ENCODE peak calls at places on chromosome 5, in nine cellular contexts. U is CD4-positive, CD25-positive, alpha-beta regulatory T cell; I is astrocyte; E is neuronal stem cell; X is uterus; T is PC-3; L is pancreas; F is MM.1S; Q is neural progenitor cell. K is an unnamed sample.

GRCh38 chr5:54753034-54753433 is 232.4 kb downstream of the ESM1 start:
- DNase-seq in T (no peak), L (no peak), I (peak), Q (no peak), X (no peak), U (peak), E (no peak), F (peak), K (no peak)

GRCh38 chr5:177300236-177300880 is 3.2 kb downstream of the RAB24 start:
- DNase-seq in I (peak), F (peak), U (peak), E (no peak), T (peak), L (no peak), Q (no peak), X (peak), K (peak)

GRCh38 chr5:1125030-1125357 is 13.1 kb upstream of the SLC12A7 start:
- DNase-seq in Q (no peak), L (peak), F (no peak), I (no peak), X (peak), T (no peak), E (no peak), U (no peak), K (no peak)

GRCh38 chr5:157463081-157463480 is 3.1 kb downstream of the NIPAL4 start:
- DNase-seq in X (no peak), L (no peak), U (no peak), T (no peak), I (peak), F (no peak), E (no peak), Q (no peak), K (no peak)

GRCh38 chr5:54794437-54794970 is 190.9 kb downstream of the ESM1 start:
- DNase-seq in F (no peak), T (no peak), Q (no peak), E (no peak), U (no peak), L (no peak), I (no peak), X (no peak), K (no peak)

GRCh38 chr5:173498286-173498685 is 118.2 kb downstream of the BOD1 start:
- DNase-seq in Q (no peak), T (no peak), I (peak), E (peak), F (no peak), L (peak), U (no peak), X (no peak), K (no peak)

GRCh38 chr5:172452398-172453205 is 1.7 kb downstream of the SH3PXD2B start:
- DNase-seq in E (no peak), Q (peak), I (peak), U (no peak), X (no peak), F (no peak), L (no peak), T (peak), K (no peak)

GRCh38 chr5:163976691-163977090 is 471.3 kb downstream of the MAT2B start:
- DNase-seq in L (no peak), I (peak), T (no peak), E (no peak), Q (no peak), X (no peak), F (no peak), U (no peak), K (no peak)

GRCh38 chr5:159101689-159102088 is 2.0 kb upstream of the EBF1 start:
- DNase-seq in F (no peak), T (no peak), Q (no peak), I (no peak), U (no peak), X (peak), E (no peak), L (no peak), K (no peak)

GRCh38 chr5:52922384-52922783 is 66.8 kb upstream of the ITGA2 start:
- DNase-seq in Q (peak), L (no peak), F (no peak), E (no peak), X (no peak), I (peak), U (no peak), T (peak), K (no peak)

GRCh38 chr5:5183192-5183699 is 43.1 kb downstream of the ADAMTS16 start:
- DNase-seq in F (no peak), X (no peak), Q (peak), I (peak), E (no peak), T (no peak), L (no peak), U (no peak), K (peak)

GRCh38 chr5:14415516-14416074 is 166.0 kb upstream of the OTULINL start:
- DNase-seq in F (no peak), Q (no peak), T (no peak), L (no peak), X (no peak), E (no peak), I (no peak), U (no peak), K (no peak)

GRCh38 chr5:83265318-83265717 is 188.0 kb downstream of the XRCC4 start:
- DNase-seq in E (no peak), F (no peak), X (no peak), U (no peak), I (peak), Q (no peak), L (peak), T (peak), K (no peak)

GRCh38 chr5:82885657-82886389 is 191.4 kb downstream of the TMEM167A start:
- DNase-seq in X (no peak), T (peak), I (peak), E (no peak), Q (no peak), F (peak), U (no peak), L (no peak), K (no peak)

GRCh38 chr5:17365756-17366155 is 132.3 kb upstream of the TAF11L2 start:
- DNase-seq in I (peak), F (no peak), L (no peak), X (no peak), U (no peak), E (peak), T (peak), Q (no peak), K (no peak)

GRCh38 chr5:111072949-111073682 is 1.6 kb downstream of the TSLP start:
- DNase-seq in L (no peak), U (peak), E (peak), I (peak), T (no peak), Q (peak), X (peak), F (peak), K (peak)

GRCh38 chr5:159975462-159976019 is 33.4 kb upstream of the TTC1 start:
- DNase-seq in T (peak), F (no peak), Q (no peak), U (no peak), E (no peak), I (peak), X (no peak), L (no peak), K (peak)

GRCh38 chr5:154365823-154366222 is 80.0 kb upstream of the SAP30L start:
- DNase-seq in X (no peak), E (no peak), Q (no peak), F (no peak), T (peak), I (peak), L (no peak), U (no peak), K (no peak)

GRCh38 chr5:133124891-133125290 is 73.1 kb downstream of the HSPA4 start:
- DNase-seq in T (no peak), E (no peak), U (no peak), L (no peak), X (no peak), Q (no peak), I (no peak), F (no peak), K (no peak)

GRCh38 chr5:36875051-36875788 is 1.3 kb upstream of the NIPBL start:
- DNase-seq in E (peak), T (peak), F (peak), X (peak), Q (peak), L (peak), I (peak), U (peak), K (peak)

GRCh38 chr5:97044057-97044456 is 98.4 kb downstream of the LIX1 start:
- DNase-seq in T (peak), F (no peak), U (no peak), I (no peak), E (no peak), Q (peak), X (peak), L (peak), K (peak)

GRCh38 chr5:84729326-84729725 is 344.6 kb upstream of the EDIL3 start:
- DNase-seq in L (no peak), E (no peak), U (no peak), X (no peak), T (no peak), F (no peak), I (peak), Q (no peak), K (no peak)

GRCh38 chr5:131959136-131959535 is 13.7 kb upstream of the MEIKIN start:
- DNase-seq in Q (no peak), T (no peak), X (no peak), I (no peak), U (no peak), F (no peak), E (no peak), L (no peak), K (no peak)

GRCh38 chr5:131950706-131951105 is 5.2 kb upstream of the MEIKIN start:
- DNase-seq in E (no peak), Q (no peak), F (no peak), L (no peak), U (no peak), I (no peak), T (no peak), X (no peak), K (no peak)

GRCh38 chr5:131952286-131952857 is 6.9 kb upstream of the MEIKIN start:
- DNase-seq in E (no peak), L (no peak), X (no peak), F (no peak), Q (no peak), I (no peak), T (peak), U (no peak), K (no peak)

GRCh38 chr5:131957721-131958483 is 12.4 kb upstream of the MEIKIN start:
- DNase-seq in U (no peak), L (no peak), X (no peak), T (no peak), F (no peak), I (no peak), E (no peak), Q (no peak), K (no peak)

GRCh38 chr5:131953969-131954368 is 8.5 kb upstream of the MEIKIN start:
- DNase-seq in U (no peak), T (no peak), X (no peak), I (no peak), E (no peak), L (no peak), Q (no peak), F (no peak), K (no peak)
- H3K4me3 ChIP-seq in U (no peak), T (no peak), X (no peak), I (no peak), E (no peak), L (no peak), Q (no peak), F (no peak), K (no peak)

GRCh38 chr5:135060021-135060420 is 26.0 kb upstream of the PITX1 start:
- DNase-seq in F (no peak), U (no peak), X (no peak), T (no peak), I (no peak), L (no peak), E (no peak), Q (no peak), K (no peak)
- H3K4me3 ChIP-seq in F (no peak), U (no peak), X (no peak), T (no peak), I (no peak), L (no peak), E (no peak), Q (no peak), K (no peak)

DNA sequence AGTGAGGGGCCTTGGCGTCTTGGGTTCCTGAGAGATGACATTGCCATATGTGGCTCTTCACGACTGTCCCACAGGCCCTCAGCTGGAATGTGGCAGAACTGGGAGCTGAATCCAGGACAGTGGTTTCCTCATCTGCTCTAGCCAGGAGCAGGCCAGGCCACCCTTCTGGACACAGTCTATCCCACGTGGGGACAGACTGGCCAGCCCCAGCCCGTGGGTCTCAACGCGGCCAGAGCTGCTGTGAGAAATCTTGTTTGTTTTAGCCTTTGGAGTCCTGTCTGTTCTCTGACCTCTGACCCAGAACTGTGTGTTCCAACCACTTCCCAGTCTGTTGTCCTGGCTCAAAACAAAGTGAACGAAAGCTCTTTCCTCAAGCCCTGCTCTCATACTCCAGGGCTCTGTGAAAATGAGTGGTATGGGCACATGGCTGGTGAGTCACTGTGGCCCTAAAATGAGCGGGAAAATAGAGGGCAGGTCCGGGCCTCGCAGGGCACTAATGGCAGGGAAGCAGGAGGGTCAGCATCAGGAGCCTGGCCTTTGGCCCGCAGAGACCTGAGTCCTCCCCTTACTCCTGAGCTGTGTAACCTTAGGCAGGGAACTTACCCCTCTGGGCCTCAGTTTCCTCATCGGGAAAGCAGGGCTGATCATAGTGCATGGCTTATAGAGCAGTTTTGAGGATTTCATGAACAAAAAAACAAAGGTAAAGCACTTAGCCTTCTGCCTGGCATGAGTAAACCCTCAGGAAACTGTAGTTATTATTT is 34.8 kb upstream of the GLRX start:
- DNase-seq in X (peak), F (no peak), Q (no peak), T (no peak), I (no peak), L (peak), U (no peak), E (no peak), K (no peak)
- H3K4me3 ChIP-seq in X (no peak), F (no peak), Q (no peak), T (no peak), I (no peak), L (no peak), U (no peak), E (no peak), K (no peak)

DNA sequence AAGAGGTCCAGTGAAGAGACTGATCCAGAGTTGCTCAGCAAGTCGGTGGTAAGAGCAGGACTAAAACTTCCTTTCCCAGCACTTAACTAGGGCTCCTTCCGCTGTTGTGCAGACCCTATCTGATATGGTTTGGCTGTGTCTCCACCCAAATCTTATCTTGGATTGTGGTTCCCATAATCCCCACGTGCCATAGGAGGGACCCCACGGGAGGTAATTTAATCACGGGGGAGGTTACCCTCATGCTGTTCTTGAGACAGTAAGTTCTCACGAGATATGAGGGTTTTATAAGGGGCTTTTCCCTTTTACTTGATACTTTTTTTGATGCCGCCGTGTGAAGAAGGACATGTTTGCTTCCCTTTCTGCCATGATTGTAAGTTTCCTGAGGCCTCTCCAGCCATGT is 221.9 kb upstream of the GLRA1 start:
- DNase-seq in U (no peak), T (no peak), L (no peak), Q (no peak), I (no peak), F (no peak), E (no peak), X (no peak), K (no peak)
- H3K4me3 ChIP-seq in U (no peak), T (no peak), L (no peak), Q (no peak), I (no peak), F (no peak), E (no peak), X (no peak), K (no peak)

GRCh38 chr5:147788023-147788422 is 5.5 kb upstream of the JAKMIP2 start:
- DNase-seq in T (no peak), I (no peak), Q (no peak), F (no peak), X (no peak), E (no peak), L (no peak), U (no peak), K (no peak)

GRCh38 chr5:147784596-147784995 is 2.1 kb upstream of the JAKMIP2 start:
- DNase-seq in X (no peak), I (no peak), F (no peak), Q (no peak), E (no peak), U (no peak), L (no peak), T (no peak), K (no peak)

GRCh38 chr5:147786115-147786514 is 3.6 kb upstream of the JAKMIP2 start:
- DNase-seq in T (no peak), I (no peak), U (no peak), F (no peak), E (no peak), Q (no peak), X (no peak), L (no peak), K (no peak)

GRCh38 chr5:147780924-147781530 is 1.5 kb downstream of the JAKMIP2 start:
- DNase-seq in I (no peak), U (no peak), E (peak), L (no peak), F (no peak), X (no peak), Q (peak), T (no peak), K (peak)

GRCh38 chr5:147782053-147783028 is at the start of gene JAKMIP2:
- DNase-seq in U (peak), F (peak), I (peak), T (peak), X (peak), Q (peak), E (peak), L (peak), K (peak)
- H3K4me3 ChIP-seq in U (peak), F (peak), I (peak), T (peak), X (peak), Q (peak), E (peak), L (no peak), K (peak)

GRCh38 chr5:155759252-155759651 is 567.7 kb upstream of the SGCD start:
- DNase-seq in I (no peak), T (no peak), X (no peak), Q (no peak), E (no peak), F (no peak), U (no peak), L (no peak), K (no peak)

GRCh38 chr5:155759984-155760383 is 567.0 kb upstream of the SGCD start:
- DNase-seq in L (no peak), F (no peak), T (no peak), E (no peak), X (no peak), U (no peak), I (no peak), Q (no peak), K (no peak)

GRCh38 chr5:155767480-155767879 is 559.5 kb upstream of the SGCD start:
- DNase-seq in T (no peak), Q (no peak), F (no peak), L (no peak), X (no peak), U (no peak), E (no peak), I (no peak), K (no peak)

GRCh38 chr5:155761502-155761901 is 565.5 kb upstream of the SGCD start:
- DNase-seq in Q (no peak), F (no peak), L (no peak), E (no peak), I (no peak), X (no peak), T (no peak), U (no peak), K (no peak)
- H3K4me3 ChIP-seq in Q (no peak), F (no peak), L (no peak), E (no peak), I (no peak), X (no peak), T (no peak), U (no peak), K (no peak)

DNA sequence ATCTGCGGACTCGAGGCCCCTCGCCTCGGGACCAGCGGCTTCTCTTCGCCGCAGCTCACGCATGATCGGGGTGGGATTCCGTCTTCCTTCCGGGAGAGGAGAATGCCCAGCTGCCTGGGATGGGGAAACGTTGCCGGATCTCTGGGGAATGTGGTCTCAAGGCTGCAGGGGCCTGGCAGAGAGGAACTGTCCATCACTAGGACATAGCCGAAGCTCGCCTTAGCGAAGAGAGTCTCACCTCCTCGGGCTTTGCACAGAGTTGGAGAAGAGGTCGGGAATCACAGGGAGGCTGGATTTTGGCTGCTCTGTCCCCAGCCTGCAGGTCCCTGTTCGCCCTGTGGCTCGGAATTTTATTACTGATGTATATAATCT is 1.4 kb downstream of the RAI14 start:
- DNase-seq in U (no peak), Q (peak), T (peak), I (peak), L (peak), E (no peak), F (no peak), X (peak), K (peak)
- H3K4me3 ChIP-seq in U (no peak), Q (peak), T (peak), I (peak), L (peak), E (peak), F (peak), X (peak), K (peak)

DNA sequence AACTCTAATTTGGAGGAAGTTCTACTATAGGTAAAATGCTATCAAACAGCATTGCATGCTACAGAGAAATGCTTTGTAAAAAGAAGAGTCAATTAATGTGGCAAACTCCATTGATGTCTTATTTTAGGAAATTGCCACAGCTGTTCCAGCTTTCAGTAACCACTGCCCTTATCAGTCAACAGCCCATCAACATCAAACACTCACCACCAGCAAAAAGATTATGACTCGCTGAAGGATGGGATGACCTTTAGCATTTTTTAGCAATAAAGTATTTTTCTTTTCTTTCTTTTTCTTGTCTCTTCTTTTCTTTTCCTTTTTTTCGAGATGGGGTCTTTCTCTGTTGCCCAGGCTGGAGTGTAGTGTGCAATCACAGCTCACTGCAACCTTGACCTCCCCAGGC is 26.0 kb downstream of the CRHBP start:
- DNase-seq in U (no peak), Q (no peak), L (no peak), X (no peak), I (no peak), T (no peak), E (no peak), F (no peak), K (no peak)
- H3K4me3 ChIP-seq in U (no peak), Q (no peak), L (no peak), X (no peak), I (no peak), T (no peak), E (no peak), F (no peak), K (no peak)

K was measured in H7.